ENCODE peak calls at places on chromosomes 7 and 10, in six cellular contexts. M is endodermal cell, G is choroid plexus epithelial cell, L is astrocyte of the spinal cord, Y is endothelial cell, A is AG09319. O is an unnamed sample.

GRCh38 chr10:13973742-13974141 is 357.0 kb downstream of the FRMD4A start:
- DNase-seq in M (no peak), G (no peak), L (no peak), Y (no peak), A (no peak), O (no peak)

GRCh38 chr7:39501358-39501757 is 64.8 kb upstream of the YAE1 start:
- DNase-seq in M (no peak), G (no peak), L (no peak), Y (no peak), A (no peak), O (no peak)

GRCh38 chr7:46603296-46603701 is 682.2 kb upstream of the IGFBP3 start:
- DNase-seq in M (no peak), G (peak; percentile 44), L (no peak), Y (no peak), A (no peak), O (no peak)

GRCh38 chr10:77710081-77710551 is 72.5 kb upstream of the KCNMA1 start:
- DNase-seq in M (peak; percentile 88), G (no peak), L (no peak), Y (no peak), A (no peak), O (peak; percentile 44)

GRCh38 chr10:100742067-100742771 is 3.2 kb upstream of the PAX2 start:
- DNase-seq in M (peak; percentile 76), G (no peak), L (no peak), Y (no peak), A (no peak), O (no peak)

GRCh38 chr7:157751951-157752673 is 415.3 kb downstream of the DNAJB6 start:
- DNase-seq in M (no peak), G (no peak), L (no peak), Y (no peak), A (no peak), O (no peak)

GRCh38 chr7:64181586-64181985 is 25.4 kb upstream of the ZNF735 start:
- DNase-seq in M (no peak), G (no peak), L (no peak), Y (no peak), A (no peak), O (no peak)

GRCh38 chr10:13099144-13099665 is 758 bp upstream of the OPTN start:
- DNase-seq in M (peak; percentile 93), G (peak; percentile 77), L (no peak), Y (peak; percentile 46), A (peak; percentile 41), O (peak; percentile 60)

GRCh38 chr7:74174606-74175082 is 488 bp downstream of the EIF4H start:
- DNase-seq in M (peak; percentile 72), G (peak; percentile 71), L (peak; percentile 45), Y (peak; percentile 43), A (no peak), O (peak; percentile 49)

GRCh38 chr7:43467406-43467805 is 115.5 kb upstream of the STK17A start:
- DNase-seq in M (no peak), G (peak; percentile 34), L (peak; percentile 18), Y (no peak), A (no peak), O (no peak)

GRCh38 chr7:137081694-137082093 is 213.2 kb downstream of the CHRM2 start:
- DNase-seq in M (no peak), G (peak; percentile 83), L (peak; percentile 91), Y (no peak), A (peak; percentile 97), O (no peak)

GRCh38 chr7:54015251-54015650 is 526.9 kb upstream of the VSTM2A start:
- DNase-seq in M (no peak), G (no peak), L (no peak), Y (no peak), A (no peak), O (no peak)

GRCh38 chr7:54888736-54889082 is 129.7 kb upstream of the SEC61G start:
- DNase-seq in M (no peak), G (no peak), L (no peak), Y (no peak), A (no peak), O (no peak)

GRCh38 chr10:78552261-78552811 is 516.4 kb upstream of the ZMIZ1 start:
- DNase-seq in M (peak; percentile 60), G (peak; percentile 91), L (peak; percentile 88), Y (no peak), A (no peak), O (no peak)

GRCh38 chr7:7705316-7705715 is 13.1 kb downstream of the RPA3 start:
- DNase-seq in M (no peak), G (peak; percentile 21), L (no peak), Y (no peak), A (no peak), O (no peak)

GRCh38 chr7:21276471-21277035 is 151.3 kb upstream of the SP4 start:
- DNase-seq in M (peak; percentile 79), G (no peak), L (no peak), Y (peak; percentile 17), A (no peak), O (no peak)

GRCh38 chr10:122419890-122420623 is 34.4 kb upstream of the ARMS2 start:
- DNase-seq in M (no peak), G (peak; percentile 73), L (peak; percentile 83), Y (no peak), A (peak; percentile 20), O (no peak)

GRCh38 chr7:56079450-56080185 is 13.1 kb downstream of the PHKG1 start:
- DNase-seq in M (peak; percentile 83), G (peak; percentile 88), L (peak; percentile 80), Y (peak; percentile 55), A (peak; percentile 49), O (no peak)

GRCh38 chr7:158015403-158016116 is 572.1 kb downstream of the PTPRN2 start:
- DNase-seq in M (peak; percentile 35), G (no peak), L (no peak), Y (no peak), A (no peak), O (no peak)

GRCh38 chr7:82428186-82428961 is 15.2 kb downstream of the CACNA2D1 start:
- DNase-seq in M (no peak), G (peak; percentile 68), L (peak; percentile 77), Y (no peak), A (no peak), O (no peak)

GRCh38 chr7:96679886-96680285 is 29.8 kb downstream of the SEM1 start:
- DNase-seq in M (no peak), G (no peak), L (no peak), Y (no peak), A (no peak), O (no peak)
- TF ChIP-seq CTCF in M (peak; percentile 60), G (no peak), L (no peak), Y (no peak), A (no peak), O (no peak)

DNA sequence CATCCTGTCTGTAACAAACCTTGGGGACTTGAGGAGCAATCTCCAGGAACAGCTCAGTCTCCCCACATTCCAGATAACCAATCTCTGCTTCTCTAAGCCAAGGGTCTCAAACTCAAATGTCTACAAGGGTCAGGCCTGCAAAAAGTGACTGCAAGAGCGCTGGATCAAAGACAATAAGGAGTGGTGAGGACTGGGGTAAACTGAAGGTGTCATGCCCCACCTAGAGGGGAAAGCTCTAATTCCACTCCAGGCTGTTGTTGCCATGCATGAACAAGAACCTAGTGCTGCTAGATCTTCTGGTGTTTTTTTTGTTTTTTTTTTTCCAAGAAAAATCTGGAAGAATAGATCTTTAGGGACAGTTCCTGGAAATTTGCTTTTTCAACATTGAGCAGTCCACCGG is 117.9 kb upstream of the MACROH2A2 start:
- DNase-seq in M (no peak), G (peak; percentile 21), L (no peak), Y (no peak), A (no peak), O (no peak)
- TF ChIP-seq CTCF in M (peak; percentile 40), G (peak; percentile 22), L (no peak), Y (no peak), A (no peak), O (no peak)

GRCh38 chr7:2802504-2803341 is 41.4 kb downstream of the GNA12 start:
- DNase-seq in M (no peak), G (peak; percentile 69), L (peak; percentile 53), Y (no peak), A (no peak), O (no peak)
- TF ChIP-seq CTCF in M (no peak), G (no peak), L (no peak), Y (no peak), A (no peak), O (no peak)

DNA sequence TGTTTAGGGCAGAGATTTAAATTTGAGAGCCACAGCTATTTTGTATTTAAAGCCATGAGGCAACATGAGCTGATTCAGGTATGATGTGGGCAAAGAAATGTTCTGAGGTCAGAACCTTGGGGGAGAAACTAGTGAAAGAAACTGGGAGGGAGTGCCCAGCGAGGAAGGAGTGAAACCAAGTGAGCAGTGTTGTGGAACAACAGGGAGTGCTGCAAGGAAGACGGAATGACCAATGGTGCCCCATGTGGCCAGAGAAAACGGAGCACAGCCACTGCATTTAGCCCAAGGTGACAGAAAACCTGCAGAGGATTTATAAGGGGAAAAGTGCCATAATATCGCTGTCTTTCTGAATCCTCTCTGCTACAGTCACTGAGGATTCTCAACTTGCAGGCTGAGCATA is 777.2 kb downstream of the CCSER2 start:
- DNase-seq in M (peak; percentile 80), G (no peak), L (no peak), Y (peak; percentile 10), A (no peak), O (no peak)
- TF ChIP-seq CTCF in M (peak; percentile 73), G (no peak), L (no peak), Y (no peak), A (no peak), O (no peak)

DNA sequence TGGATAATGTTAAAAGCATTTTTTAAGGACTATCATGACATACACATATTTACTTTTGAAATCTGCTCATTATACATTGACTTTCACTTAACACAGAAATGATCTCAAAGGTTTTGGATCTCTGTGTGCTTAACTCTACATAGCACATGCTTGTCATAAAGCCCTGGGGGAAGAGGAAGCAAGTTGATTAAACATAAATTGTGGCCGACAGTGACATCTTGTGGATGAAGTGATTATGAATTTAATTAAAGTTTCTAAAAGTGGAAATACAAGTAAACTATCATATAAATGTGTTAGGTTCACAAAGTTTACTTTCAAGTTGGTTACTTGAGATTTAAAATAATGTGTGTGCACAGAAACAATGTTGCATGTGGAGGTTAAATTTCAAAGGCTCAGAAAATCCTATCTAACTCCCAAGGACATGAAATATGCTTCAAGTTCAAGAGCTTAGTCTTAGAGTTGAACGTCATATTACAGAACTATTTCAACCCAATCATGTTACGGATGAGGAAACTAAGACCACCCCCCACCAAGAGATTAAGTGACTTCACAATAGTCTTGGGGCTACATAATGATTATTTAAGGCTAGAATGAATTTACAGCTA is 1247.8 kb downstream of the GATA3 start:
- DNase-seq in M (no peak), G (peak; percentile 73), L (peak; percentile 70), Y (peak; percentile 33), A (peak; percentile 24), O (peak; percentile 19)
- TF ChIP-seq CTCF in M (peak; percentile 71), G (peak; percentile 35), L (peak; percentile 3), Y (peak; percentile 66), A (peak; percentile 26), O (peak; percentile 50)